ENCODE peak calls at places on chromosomes 6 and 20, in seven cellular contexts. R is IMR-90, W is H9, I is neuronal stem cell, G is mesenchymal stem cell, H is trophoblast cell, V is H1. D is an unnamed sample.

GRCh38 chr6:11609324-11610071 is 71.9 kb downstream of the TMEM170B start:
- DNase-seq in R (peak), W (no peak), I (no peak), G (peak), H (peak), V (no peak), D (peak)

GRCh38 chr6:149267513-149268043 is 49.9 kb upstream of the TAB2 start:
- DNase-seq in R (no peak), W (no peak), I (no peak), G (no peak), H (no peak), V (no peak), D (no peak)

GRCh38 chr6:5905431-5906339 is 101.0 kb downstream of the NRN1 start:
- DNase-seq in R (peak), W (no peak), I (no peak), G (peak), H (no peak), V (no peak), D (no peak)

GRCh38 chr20:21127201-21127981 is 1.5 kb downstream of the KIZ start:
- DNase-seq in R (no peak), W (no peak), I (no peak), G (no peak), H (no peak), V (no peak), D (no peak)

GRCh38 chr20:47411161-47411560 is 54.7 kb upstream of the ZMYND8 start:
- DNase-seq in R (no peak), W (no peak), I (no peak), G (no peak), H (no peak), V (no peak), D (no peak)

GRCh38 chr20:61934716-61935530 is 130.8 kb downstream of the TAF4 start:
- DNase-seq in R (peak), W (no peak), I (no peak), G (no peak), H (peak), V (peak), D (peak)

GRCh38 chr20:5835870-5836269 is 85.7 kb downstream of the SHLD1 start:
- DNase-seq in R (peak), W (no peak), I (no peak), G (peak), H (no peak), V (no peak), D (no peak)

GRCh38 chr6:34912715-34913464 is 23.8 kb downstream of the ANKS1A start:
- DNase-seq in R (peak), W (no peak), I (no peak), G (peak), H (no peak), V (no peak), D (no peak)

GRCh38 chr20:57001126-57001767 is 265.2 kb downstream of the BMP7 start:
- DNase-seq in R (no peak), W (no peak), I (no peak), G (no peak), H (peak), V (no peak), D (no peak)

GRCh38 chr6:96002912-96003311 is 12.9 kb upstream of the FUT9 start:
- DNase-seq in R (no peak), W (no peak), I (no peak), G (no peak), H (no peak), V (no peak), D (no peak)

GRCh38 chr20:60001027-60001567 is 42.9 kb downstream of the CDH26 start:
- DNase-seq in R (peak), W (no peak), I (no peak), G (no peak), H (no peak), V (no peak), D (no peak)

GRCh38 chr6:131014080-131014776 is 48.8 kb downstream of the EPB41L2 start:
- DNase-seq in R (no peak), W (no peak), I (no peak), G (no peak), H (no peak), V (no peak), D (no peak)

GRCh38 chr6:87151786-87152527 is 3.4 kb upstream of the ZNF292 start:
- DNase-seq in R (peak), W (peak), I (peak), G (peak), H (peak), V (peak), D (peak)

GRCh38 chr20:8940311-8940710 is 128.6 kb upstream of the PLCB4 start:
- DNase-seq in R (no peak), W (no peak), I (no peak), G (no peak), H (no peak), V (no peak), D (no peak)

GRCh38 chr20:49889245-49889942 is 25.9 kb downstream of the SPATA2 start:
- DNase-seq in R (no peak), W (no peak), I (no peak), G (no peak), H (no peak), V (no peak), D (no peak)
- H3K4ac ChIP-seq in R (no peak), W (no peak), I (no peak), G (no peak), H (no peak), V (no peak), D (no peak)

GRCh38 chr20:7596541-7596940 is 343.7 kb downstream of the HAO1 start:
- DNase-seq in R (no peak), W (peak), I (no peak), G (no peak), H (no peak), V (no peak), D (peak)

GRCh38 chr20:7606941-7607340 is 333.3 kb downstream of the HAO1 start:
- DNase-seq in R (no peak), W (no peak), I (no peak), G (no peak), H (no peak), V (no peak), D (no peak)

GRCh38 chr20:7601431-7601830 is 338.8 kb downstream of the HAO1 start:
- DNase-seq in R (no peak), W (no peak), I (no peak), G (no peak), H (no peak), V (no peak), D (no peak)
- H3K4ac ChIP-seq in R (no peak), W (no peak), I (no peak), G (no peak), H (no peak), V (no peak), D (no peak)

GRCh38 chr20:45946149-45946970 is 11.9 kb downstream of the PCIF1 start:
- DNase-seq in R (no peak), W (no peak), I (no peak), G (peak), H (peak), V (no peak), D (no peak)

GRCh38 chr20:45944965-45945677 is 10.6 kb downstream of the PCIF1 start:
- DNase-seq in R (no peak), W (no peak), I (no peak), G (no peak), H (peak), V (no peak), D (peak)

GRCh38 chr20:45944151-45944964 is 9.9 kb downstream of the PCIF1 start:
- DNase-seq in R (no peak), W (no peak), I (no peak), G (peak), H (peak), V (no peak), D (no peak)

GRCh38 chr20:45945678-45946148 is 11.2 kb downstream of the PCIF1 start:
- DNase-seq in R (peak), W (no peak), I (no peak), G (peak), H (peak), V (no peak), D (peak)

GRCh38 chr20:45943613-45944012 is 9.1 kb downstream of the PCIF1 start:
- DNase-seq in R (no peak), W (no peak), I (no peak), G (no peak), H (no peak), V (no peak), D (no peak)
- H3K4ac ChIP-seq in R (no peak), W (no peak), I (no peak), G (no peak), H (no peak), V (no peak), D (no peak)

DNA sequence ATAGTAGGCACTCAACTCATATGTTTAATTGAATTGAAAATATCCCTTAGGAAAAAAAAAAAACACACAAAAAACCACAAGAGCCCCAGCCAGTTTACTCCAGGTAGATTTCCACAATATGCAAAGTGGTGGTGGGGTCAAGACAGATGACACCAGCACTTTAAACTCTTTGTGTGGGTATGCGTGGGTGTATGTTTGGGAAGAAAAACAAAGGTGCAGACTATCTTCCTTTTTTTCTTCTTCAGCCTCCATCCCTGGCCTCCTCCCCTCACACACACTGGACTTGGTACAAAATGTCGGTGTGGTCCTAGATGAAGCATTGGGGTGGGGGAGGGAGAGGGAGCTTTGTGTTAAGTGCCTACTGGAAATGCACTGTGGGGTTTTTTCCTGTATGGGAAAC is 42.2 kb upstream of the CDKAL1 start:
- DNase-seq in R (no peak), W (no peak), I (no peak), G (no peak), H (no peak), V (no peak), D (no peak)
- H3K4ac ChIP-seq in R (no peak), W (no peak), I (no peak), G (no peak), H (no peak), V (no peak), D (no peak)

DNA sequence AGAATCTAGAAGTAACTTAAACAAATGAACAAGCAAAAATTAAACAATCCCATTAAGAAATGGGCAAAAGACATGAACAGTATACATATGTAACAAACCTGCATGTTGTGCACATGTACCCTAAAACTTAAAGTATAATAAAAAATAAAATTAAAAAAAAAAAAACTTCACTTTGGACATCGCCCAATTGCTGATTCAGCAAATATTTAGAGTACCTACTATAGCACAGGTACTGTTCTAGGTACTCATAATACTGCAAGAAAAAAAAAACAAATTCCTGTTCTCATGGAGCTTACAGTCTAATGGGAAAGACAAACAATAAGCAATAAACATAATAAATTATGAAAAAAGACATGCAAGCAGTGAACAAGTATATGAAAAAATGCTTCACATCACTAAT is 501.5 kb upstream of the HS3ST5 start:
- DNase-seq in R (no peak), W (no peak), I (no peak), G (no peak), H (no peak), V (no peak), D (no peak)
- H3K4ac ChIP-seq in R (no peak), W (no peak), I (no peak), G (no peak), H (no peak), V (no peak), D (no peak)

DNA sequence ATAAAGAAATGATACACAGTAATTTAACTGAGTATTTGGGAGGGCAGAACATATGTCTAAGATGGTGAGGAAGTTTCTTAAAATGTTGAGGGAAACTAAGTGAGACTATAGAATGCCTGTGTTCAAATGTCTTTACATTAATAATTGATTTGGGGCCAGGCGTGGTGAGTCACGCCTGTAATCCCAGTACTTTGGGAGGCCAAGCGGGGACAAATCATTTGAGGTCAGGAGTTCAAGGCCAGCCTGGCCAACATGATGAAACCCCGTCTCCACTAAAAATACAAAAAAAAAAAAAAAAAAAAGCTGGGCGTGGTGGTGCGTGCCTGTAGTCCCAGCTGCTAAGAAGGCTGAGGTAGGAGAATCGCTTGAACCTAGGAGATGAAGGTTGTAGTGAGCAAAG is 66.7 kb downstream of the THEMIS start:
- DNase-seq in R (no peak), W (no peak), I (no peak), G (no peak), H (no peak), V (no peak), D (no peak)
- H3K4ac ChIP-seq in R (no peak), W (no peak), I (no peak), G (no peak), H (no peak), V (no peak), D (no peak)

DNA sequence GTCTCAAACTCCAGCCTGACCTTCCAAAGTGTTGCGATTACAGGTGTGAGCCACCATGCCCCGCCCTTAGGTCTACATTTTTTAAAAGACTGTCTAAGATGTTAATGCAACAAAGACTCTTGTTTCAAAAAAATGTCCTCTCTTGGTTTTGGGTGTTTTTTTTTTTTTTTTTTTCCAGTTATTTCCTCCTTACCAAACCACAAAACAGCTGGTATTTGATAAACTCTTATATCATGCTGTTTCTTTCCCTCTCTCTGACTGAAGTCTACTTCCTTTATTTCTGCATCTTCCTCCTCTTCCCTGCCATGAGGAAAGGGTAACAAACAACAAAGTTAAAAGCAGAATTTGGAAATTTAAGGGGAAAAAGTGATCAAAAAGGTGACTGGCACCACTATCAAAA is 21.2 kb downstream of the STK38 start:
- DNase-seq in R (no peak), W (no peak), I (no peak), G (no peak), H (peak), V (no peak), D (no peak)
- H3K4ac ChIP-seq in R (no peak), W (no peak), I (no peak), G (no peak), H (no peak), V (no peak), D (no peak)

DNA sequence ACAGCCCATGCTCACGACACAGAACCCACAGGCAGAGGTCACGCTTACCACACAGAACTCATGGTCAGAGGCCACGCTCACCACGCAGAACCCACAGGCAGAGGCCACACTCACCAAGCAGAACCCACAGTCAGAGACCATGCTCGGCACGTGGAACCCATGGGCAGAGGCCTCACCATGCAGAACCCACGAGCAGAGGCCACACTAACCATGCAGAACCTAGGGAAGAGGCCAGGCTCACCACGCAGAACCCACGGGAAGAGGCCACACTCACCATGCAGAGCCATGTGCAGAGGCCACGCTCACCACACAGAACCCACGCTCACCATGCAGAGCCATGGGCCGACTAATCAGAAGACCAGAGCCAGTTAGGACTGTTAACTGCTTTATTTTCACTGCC is 203.2 kb upstream of the THBS2 start:
- DNase-seq in R (no peak), W (no peak), I (no peak), G (no peak), H (no peak), V (no peak), D (no peak)
- H3K4ac ChIP-seq in R (peak), W (no peak), I (no peak), G (no peak), H (no peak), V (no peak), D (no peak)

DNA sequence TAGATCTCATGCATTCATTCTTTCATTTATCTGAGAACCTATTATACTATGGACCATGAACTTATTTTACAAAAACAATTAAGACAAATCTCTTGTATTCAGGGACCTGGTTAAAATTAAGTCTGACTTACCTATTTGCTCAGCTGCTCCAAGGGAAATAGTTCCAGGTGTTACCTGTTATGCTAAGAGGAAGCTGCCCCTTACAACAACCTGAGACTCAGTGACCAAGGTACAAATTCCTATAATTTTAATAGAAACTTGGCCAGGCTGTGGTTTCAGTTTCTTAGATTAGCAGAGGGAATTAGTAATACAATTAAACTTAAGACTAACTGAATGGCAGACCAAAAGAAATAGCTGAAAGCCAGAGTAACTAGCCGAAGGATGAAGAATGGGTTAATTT is 48.2 kb upstream of the GMPR start:
- DNase-seq in R (no peak), W (no peak), I (no peak), G (no peak), H (no peak), V (no peak), D (no peak)
- H3K4ac ChIP-seq in R (no peak), W (no peak), I (no peak), G (no peak), H (no peak), V (no peak), D (no peak)

DNA sequence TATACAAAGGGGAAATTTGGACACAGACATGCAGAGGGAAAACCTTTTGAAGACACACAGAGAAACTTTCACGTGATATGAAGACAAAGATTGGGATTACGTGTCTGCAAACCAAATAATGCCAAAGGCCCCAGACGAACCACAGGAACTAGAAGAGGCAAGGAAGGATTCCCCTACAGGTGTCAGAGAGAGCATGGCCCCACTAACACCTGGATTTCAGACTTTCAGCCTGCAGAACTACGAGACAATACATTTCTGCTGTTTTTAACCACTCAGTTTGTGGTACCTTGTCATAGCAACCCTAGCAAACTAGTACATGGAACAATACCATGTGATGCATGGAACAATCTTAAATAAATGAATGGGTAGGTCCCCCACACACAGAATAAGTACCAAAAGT is 341.0 kb downstream of the HDGFL1 start:
- DNase-seq in R (no peak), W (no peak), I (no peak), G (no peak), H (no peak), V (no peak), D (no peak)
- H3K4ac ChIP-seq in R (no peak), W (no peak), I (no peak), G (no peak), H (no peak), V (no peak), D (no peak)

D was measured in mesendoderm.